ENCODE peak calls at places on chromosomes 16 and 17, in ten cellular contexts. K is left ventricle myocardium inferior; V is NCI-H1930; W is NCI-H1436 treated with DMSO at 0.1 percent for 48 hours; M is body of pancreas; R is pons; S is kidney tubule cell; D is hypothalamus; E is stimulated activated CD4-positive, alpha-beta T cell treated with anti-CD3 and anti-CD28 coated beads, Interleukin-12 subunit alpha, Interleukin-12 subunit beta, amount 100 ng/mL, for 48 hours; I is T-cell. F is an unnamed sample.

GRCh38 chr17:9672266-9672665 is 26.9 kb downstream of the USP43 start:
- DNase-seq in W (no peak), D (no peak), V (no peak), E (no peak), R (no peak), M (no peak), S (no peak), K (no peak), I (no peak), F (no peak)

GRCh38 chr17:68089881-68090280 is 54.3 kb downstream of the KPNA2 start:
- DNase-seq in W (no peak), K (peak), S (peak), R (peak), D (no peak), V (no peak), I (no peak), E (no peak), M (peak), F (no peak)

GRCh38 chr17:7263071-7263800 is 958 bp upstream of the CLDN7 start:
- DNase-seq in D (no peak), V (no peak), W (no peak), R (no peak), K (no peak), S (peak), E (no peak), I (no peak), M (peak), F (no peak)

GRCh38 chr16:48999508-48999907 is 282.1 kb downstream of the CBLN1 start:
- DNase-seq in K (no peak), E (no peak), V (no peak), W (no peak), R (no peak), M (no peak), I (no peak), S (no peak), D (no peak), F (peak)

GRCh38 chr16:53626161-53626560 is 77.5 kb downstream of the RPGRIP1L start:
- DNase-seq in S (no peak), M (no peak), I (no peak), E (no peak), D (no peak), K (no peak), W (no peak), V (no peak), R (no peak), F (no peak)

GRCh38 chr16:47143329-47143676 is 442 bp downstream of the NETO2 start:
- DNase-seq in D (no peak), K (peak), R (no peak), V (peak), M (peak), I (peak), S (peak), E (peak), W (no peak), F (peak)

GRCh38 chr16:48611329-48612137 is 1.6 kb upstream of the N4BP1 start:
- DNase-seq in W (peak), V (peak), K (no peak), D (no peak), I (peak), E (peak), R (no peak), S (peak), M (no peak), F (no peak)

GRCh38 chr16:25343976-25344375 is 86.3 kb upstream of the ZKSCAN2 start:
- DNase-seq in V (no peak), E (no peak), S (no peak), M (no peak), K (no peak), R (no peak), D (no peak), W (no peak), I (no peak), F (no peak)

GRCh38 chr16:1541293-1542165 is 8.1 kb downstream of the TMEM204 start:
- DNase-seq in W (no peak), S (no peak), I (no peak), V (no peak), K (no peak), E (no peak), R (no peak), M (no peak), D (no peak), F (no peak)

F was measured in G401.